ENCODE peak calls at places on chromosomes 1 and 21, in eight cellular contexts. L is colonic mucosa, G is tibial nerve, Y is left ventricle myocardium inferior, I is breast epithelium, B is cardiac muscle cell, S is heart left ventricle, K is sigmoid colon. W is an unnamed sample.
A peak's percentile ranks its signal among the peaks of the same experiment; 100 is the strongest.

GRCh38 chr1:206684478-206685255 is at the start of gene MAPKAPK2:
- DNase-seq in L (peak; percentile 79), G (peak; percentile 76), Y (peak; percentile 86), I (peak; percentile 79), B (peak; percentile 71), S (peak; percentile 90), K (peak; percentile 93), W (peak; percentile 88)

GRCh38 chr1:26705788-26706237 is 10.0 kb downstream of the ARID1A start:
- DNase-seq in L (no peak), G (no peak), Y (no peak), I (no peak), B (peak; percentile 70), S (no peak), K (no peak), W (no peak)

GRCh38 chr1:86521522-86521891 is 25.4 kb upstream of the CLCA4 start:
- DNase-seq in L (no peak), G (no peak), Y (no peak), I (no peak), B (no peak), S (no peak), K (no peak), W (no peak)

GRCh38 chr1:67290236-67290635 is 17.4 kb upstream of the IL12RB2 start:
- DNase-seq in L (no peak), G (no peak), Y (no peak), I (no peak), B (no peak), S (no peak), K (no peak), W (no peak)

GRCh38 chr1:51627672-51628071 is 10.8 kb downstream of the OSBPL9 start:
- DNase-seq in L (no peak), G (no peak), Y (no peak), I (no peak), B (peak; percentile 78), S (no peak), K (no peak), W (no peak)

GRCh38 chr1:27868932-27869718 is 3.2 kb upstream of the THEMIS2 start:
- DNase-seq in L (no peak), G (no peak), Y (peak; percentile 52), I (peak; percentile 12), B (no peak), S (no peak), K (peak; percentile 59), W (no peak)

GRCh38 chr1:92922378-92923035 is 38.8 kb downstream of the DIPK1A start:
- DNase-seq in L (no peak), G (no peak), Y (no peak), I (no peak), B (no peak), S (no peak), K (no peak), W (no peak)

GRCh38 chr1:207004931-207005830 is 27.4 kb downstream of the C1orf116 start:
- DNase-seq in L (peak; percentile 78), G (peak; percentile 38), Y (no peak), I (no peak), B (peak; percentile 79), S (peak; percentile 32), K (no peak), W (no peak)

GRCh38 chr1:19367584-19368041 is 55.5 kb downstream of the SLC66A1 start:
- DNase-seq in L (no peak), G (no peak), Y (no peak), I (peak; percentile 75), B (peak; percentile 29), S (no peak), K (no peak), W (no peak)

GRCh38 chr1:175207971-175208370 is 15.4 kb upstream of the KIAA0040 start:
- DNase-seq in L (no peak), G (no peak), Y (no peak), I (no peak), B (no peak), S (no peak), K (no peak), W (no peak)

GRCh38 chr1:186722711-186723309 is 42.6 kb upstream of the PTGS2 start:
- DNase-seq in L (peak; percentile 31), G (peak; percentile 65), Y (no peak), I (no peak), B (peak; percentile 64), S (no peak), K (no peak), W (no peak)

GRCh38 chr1:34928865-34929496 is 469 bp downstream of the DLGAP3 start:
- DNase-seq in L (peak; percentile 4), G (no peak), Y (no peak), I (no peak), B (no peak), S (no peak), K (no peak), W (no peak)

GRCh38 chr21:37270576-37271365 is 3.6 kb upstream of the VPS26C start:
- DNase-seq in L (no peak), G (no peak), Y (no peak), I (no peak), B (no peak), S (no peak), K (no peak), W (no peak)

GRCh38 chr1:175511496-175511895 is 231.9 kb downstream of the TNR start:
- DNase-seq in L (no peak), G (no peak), Y (no peak), I (no peak), B (peak; percentile 14), S (no peak), K (no peak), W (no peak)

GRCh38 chr1:11417162-11417561 is 61.8 kb upstream of the DISP3 start:
- DNase-seq in L (no peak), G (no peak), Y (no peak), I (no peak), B (no peak), S (no peak), K (no peak), W (no peak)

GRCh38 chr21:16509466-16509865 is 779.7 kb downstream of the USP25 start:
- DNase-seq in L (no peak), G (no peak), Y (no peak), I (no peak), B (peak; percentile 57), S (no peak), K (no peak), W (no peak)

GRCh38 chr1:151681921-151682320 is 34.7 kb downstream of the CELF3 start:
- DNase-seq in L (no peak), G (no peak), Y (no peak), I (no peak), B (no peak), S (no peak), K (no peak), W (no peak)

GRCh38 chr1:117284408-117285215 is 73.9 kb upstream of the VTCN1 start:
- DNase-seq in L (peak; percentile 19), G (no peak), Y (no peak), I (no peak), B (peak; percentile 73), S (no peak), K (no peak), W (no peak)

GRCh38 chr1:10651377-10651776 is 145.1 kb downstream of the CASZ1 start:
- DNase-seq in L (no peak), G (no peak), Y (no peak), I (no peak), B (peak; percentile 14), S (no peak), K (no peak), W (no peak)

GRCh38 chr1:147129116-147129873 is 43.0 kb downstream of the PRKAB2 start:
- DNase-seq in L (no peak), G (no peak), Y (no peak), I (no peak), B (no peak), S (no peak), K (no peak), W (no peak)

GRCh38 chr1:166700696-166701095 is 138.6 kb upstream of the POGK start:
- DNase-seq in L (no peak), G (no peak), Y (no peak), I (no peak), B (no peak), S (no peak), K (no peak), W (no peak)

GRCh38 chr1:47725000-47725731 is 272.0 kb downstream of the TRABD2B start:
- DNase-seq in L (peak; percentile 32), G (no peak), Y (no peak), I (no peak), B (no peak), S (no peak), K (no peak), W (no peak)
- H3K4me3 ChIP-seq in L (no peak overlapping the region), G (no peak overlapping the region), Y (peak overlapping the region; percentile 49), I (peak overlapping the region; percentile 57), B (peak overlapping the region; percentile 1), S (peak overlapping the region; percentile 28), K (no peak overlapping the region), W (peak overlapping the region; percentile 10)

GRCh38 chr1:227082999-227083746 is 143.1 kb downstream of the COQ8A start:
- DNase-seq in L (no peak), G (no peak), Y (no peak), I (no peak), B (no peak), S (no peak), K (no peak), W (no peak)
- H3K4me1 ChIP-seq in L (no peaks in the 10 kb centered on the region), G (no peaks in the 10 kb centered on the region), Y (no peaks in the 10 kb centered on the region), I (no peaks in the 10 kb centered on the region), B (no peaks in the 10 kb centered on the region), S (no peaks in the 10 kb centered on the region), K (no peaks in the 10 kb centered on the region), W (no peaks in the 10 kb centered on the region)

DNA sequence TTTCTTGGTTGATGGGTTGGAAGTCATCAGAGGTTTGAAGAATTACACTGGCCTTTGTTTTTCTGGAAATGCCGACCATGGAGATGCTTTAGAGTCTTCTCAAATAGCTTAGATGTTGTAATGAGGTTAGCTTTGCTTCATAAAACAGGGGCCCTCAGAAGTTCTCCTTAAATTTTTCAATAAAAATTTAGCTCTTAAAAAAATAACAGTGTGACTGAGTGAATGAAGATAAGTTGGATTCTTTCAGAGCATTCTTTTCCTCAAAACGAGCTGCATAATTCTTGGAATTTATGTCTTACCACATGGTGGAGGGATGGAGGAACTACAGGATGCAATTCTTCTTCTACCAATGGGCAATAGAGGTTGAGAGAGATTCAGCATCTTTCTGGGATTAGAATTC is 23.4 kb downstream of the SYT11 start:
- DNase-seq in L (no peak), G (no peak), Y (no peak), I (no peak), B (no peak), S (no peak), K (no peak), W (no peak)
- TF ChIP-seq CTCF in L (no peak), G (no peak), Y (no peak), I (no peak), B (no peak), S (no peak), K (no peak), W (no peak)

DNA sequence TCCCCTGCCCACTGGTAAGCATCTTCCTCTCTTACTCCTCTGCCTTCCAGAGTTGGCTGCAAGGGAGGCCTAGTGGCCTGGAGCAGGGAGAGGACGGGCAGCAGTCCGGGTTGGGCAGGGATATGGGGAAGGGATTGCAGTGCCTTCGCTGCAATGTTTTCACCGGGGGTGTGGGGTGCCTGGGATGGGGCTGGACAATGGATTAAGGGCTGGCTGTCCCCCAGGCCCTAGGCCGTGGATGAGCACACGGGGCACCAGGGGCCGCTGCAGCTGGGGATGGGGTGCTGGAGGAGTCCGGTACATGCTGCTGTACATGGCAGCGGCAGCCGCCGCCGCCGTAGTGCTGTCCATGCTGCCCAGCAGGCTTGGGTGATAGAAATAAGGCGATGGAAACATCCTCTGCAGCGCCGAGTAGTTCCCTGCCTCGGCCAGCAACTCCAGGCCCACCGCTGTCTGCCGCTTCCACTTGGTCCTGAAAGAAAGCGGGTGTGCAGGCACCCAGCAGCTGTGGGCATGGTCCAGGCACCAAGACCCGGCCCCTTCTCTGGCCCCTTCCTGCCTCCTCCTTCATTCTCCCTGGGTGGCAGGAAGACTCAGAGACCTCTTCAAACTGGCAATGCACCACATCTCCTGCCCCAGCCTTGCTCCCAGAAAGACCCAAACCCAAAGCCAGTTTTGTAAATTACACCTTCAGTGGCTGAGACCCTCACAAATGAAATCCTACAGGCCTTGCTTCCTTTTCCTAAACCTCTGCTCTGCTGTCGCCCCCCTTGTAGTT is 4.8 kb downstream of the BARHL2 start:
- DNase-seq in L (no peak), G (no peak), Y (no peak), I (no peak), B (no peak), S (no peak), K (no peak), W (no peak)
- H3K4me3 ChIP-seq in L (no peak overlapping the region), G (no peak overlapping the region), Y (no peak overlapping the region), I (no peak overlapping the region), B (no peak overlapping the region), S (no peak overlapping the region), K (no peak overlapping the region), W (no peak overlapping the region)

W was measured in tibial artery.